ENCODE peak calls at places on chromosomes 12 and 14, in four cellular contexts. T, G, S and U are unnamed samples.

GRCh38 chr12:27865421-27865820 is 85.4 kb upstream of the MANSC4 start:
- DNase-seq in T (no peak), G (no peak), S (no peak), U (no peak)

GRCh38 chr12:47730341-47730744 is 5.1 kb upstream of the ENDOU start:
- DNase-seq in T (no peak), G (no peak), S (no peak), U (no peak)

GRCh38 chr14:33280646-33281045 is 342.0 kb downstream of the NPAS3 start:
- DNase-seq in T (no peak), G (no peak), S (no peak), U (no peak)

GRCh38 chr14:74616996-74617700 is 5.1 kb upstream of the LTBP2 start:
- DNase-seq in T (no peak), G (no peak), S (no peak), U (no peak)

GRCh38 chr14:29390046-29390841 is 537.4 kb downstream of the PRKD1 start:
- DNase-seq in T (no peak), G (no peak), S (no peak), U (no peak)

GRCh38 chr14:55220230-55220629 is 28.8 kb upstream of the DLGAP5 start:
- DNase-seq in T (no peak), G (no peak), S (no peak), U (no peak)

GRCh38 chr12:120007272-120007671 is 18.2 kb downstream of the BICDL1 start:
- DNase-seq in T (no peak), G (no peak), S (no peak), U (no peak)

GRCh38 chr14:45526715-45527549 is 273.9 kb upstream of the MIS18BP1 start:
- DNase-seq in T (peak; percentile 51), G (no peak), S (peak; percentile 73), U (peak; percentile 21)

GRCh38 chr12:99130808-99131538 is 485.9 kb downstream of the APAF1 start:
- DNase-seq in T (no peak), G (no peak), S (no peak), U (no peak)

GRCh38 chr14:29637406-29637805 is 290.2 kb downstream of the PRKD1 start:
- DNase-seq in T (no peak), G (no peak), S (no peak), U (no peak)

GRCh38 chr12:119008691-119009221 is 27.4 kb downstream of the SRRM4 start:
- DNase-seq in T (peak; percentile 18), G (no peak), S (peak; percentile 52), U (peak; percentile 74)

GRCh38 chr12:25692115-25693035 is 139.3 kb upstream of the LMNTD1 start:
- DNase-seq in T (no peak), G (no peak), S (no peak), U (no peak)

GRCh38 chr14:59566725-59567124 is 9.9 kb downstream of the CCDC175 start:
- DNase-seq in T (no peak), G (no peak), S (no peak), U (no peak)

GRCh38 chr12:123782997-123783792 is 21.1 kb downstream of the DNAH10 start:
- DNase-seq in T (no peak), G (no peak), S (no peak), U (no peak)

GRCh38 chr12:130977046-130977758 is 23.5 kb downstream of the ADGRD1 start:
- DNase-seq in T (no peak), G (no peak), S (no peak), U (no peak)

GRCh38 chr14:51447411-51447810 is 204.3 kb upstream of the FRMD6 start:
- DNase-seq in T (no peak), G (no peak), S (no peak), U (no peak)

GRCh38 chr12:6827982-6828670 is at the start of gene P3H3:
- DNase-seq in T (peak; percentile 53), G (peak; percentile 50), S (peak; percentile 76), U (peak; percentile 84)

GRCh38 chr12:127280393-127281275 is 986.3 kb upstream of the TMEM132C start:
- DNase-seq in T (peak; percentile 74), G (peak; percentile 86), S (peak; percentile 99), U (peak; percentile 33)

GRCh38 chr12:128076188-128076587 is 190.8 kb upstream of the TMEM132C start:
- DNase-seq in T (no peak), G (no peak), S (no peak), U (no peak)

GRCh38 chr12:45276154-45276553 is 60.3 kb downstream of the ANO6 start:
- DNase-seq in T (no peak), G (no peak), S (no peak), U (no peak)

GRCh38 chr12:46676396-46676795 is 149.4 kb downstream of the SLC38A4 start:
- DNase-seq in T (no peak), G (no peak), S (no peak), U (no peak)

GRCh38 chr14:39374846-39375245 is 57.4 kb downstream of the FBXO33 start:
- DNase-seq in T (no peak), G (no peak), S (no peak), U (no peak)

GRCh38 chr12:53005215-53005985 is 856 bp upstream of the EIF4B start:
- DNase-seq in T (peak; percentile 42), G (no peak), S (peak; percentile 54), U (peak; percentile 30)

GRCh38 chr12:53005986-53006809 is at the start of gene EIF4B:
- DNase-seq in T (peak; percentile 100), G (peak; percentile 92), S (peak; percentile 97), U (peak; percentile 95)

GRCh38 chr12:53006810-53007742 is 820 bp downstream of the EIF4B start:
- DNase-seq in T (peak; percentile 76), G (peak; percentile 88), S (peak; percentile 77), U (peak; percentile 84)

GRCh38 chr12:53004178-53004577 is 2.1 kb upstream of the EIF4B start:
- DNase-seq in T (no peak), G (no peak), S (no peak), U (no peak)

GRCh38 chr12:53004582-53004981 is 1.7 kb upstream of the EIF4B start:
- DNase-seq in T (no peak), G (no peak), S (no peak), U (no peak)
- TF ChIP-seq TEAD4 in T (no peak), G (no peak), S (no peak), U (no peak)

DNA sequence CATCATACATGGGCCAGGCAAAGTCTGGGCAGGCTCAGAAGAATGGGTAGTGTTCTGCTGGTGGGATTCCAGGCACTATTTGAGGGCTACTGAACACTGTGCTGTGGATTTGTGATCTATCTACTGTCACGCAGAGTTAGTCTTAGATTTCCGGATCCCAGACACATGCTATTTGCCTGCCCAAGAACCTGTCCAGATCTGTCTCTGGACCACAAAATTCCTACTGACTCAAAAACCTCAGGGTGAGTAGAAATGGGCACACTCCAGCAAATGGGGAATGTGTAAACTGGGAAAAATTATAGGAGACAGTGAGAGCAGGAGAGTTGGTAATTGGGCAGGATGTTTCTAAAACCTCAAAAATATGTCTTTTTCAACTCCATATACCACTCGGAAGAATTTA is 129.9 kb downstream of the GALC start:
- DNase-seq in T (no peak), G (no peak), S (no peak), U (no peak)
- TF ChIP-seq TEAD4 in T (no peak), G (no peak), S (no peak), U (no peak)

GRCh38 chr12:84607170-84607569 is 305.4 kb downstream of the SLC6A15 start:
- DNase-seq in T (no peak), G (no peak), S (no peak), U (no peak)
- TF ChIP-seq TEAD4 in T (no peak), G (no peak), S (no peak), U (no peak)

DNA sequence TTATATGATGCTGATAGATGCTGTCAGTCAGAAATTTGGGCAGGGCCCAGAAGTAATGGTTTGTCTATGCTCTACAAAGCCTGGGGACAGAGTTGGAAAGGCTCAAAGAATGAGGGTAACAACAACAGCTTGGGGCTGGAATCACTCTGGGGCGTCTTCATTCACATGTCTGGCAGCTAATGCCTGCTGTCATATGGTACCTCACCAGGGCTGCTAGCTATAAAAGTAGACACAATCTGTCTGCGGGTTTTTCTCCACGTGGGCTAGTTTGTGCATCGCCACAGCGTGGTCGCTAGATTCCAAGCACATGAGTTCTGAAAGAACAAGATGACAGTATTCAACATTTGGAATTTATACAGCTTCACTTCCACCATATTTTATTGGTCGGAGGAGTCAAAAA is 176.5 kb downstream of the BMP4 start:
- DNase-seq in T (no peak), G (no peak), S (no peak), U (no peak)
- TF ChIP-seq TEAD4 in T (no peak), G (no peak), S (no peak), U (no peak)

GRCh38 chr14:76676539-76676938 is 84.7 kb upstream of the VASH1 start:
- DNase-seq in T (no peak), G (no peak), S (no peak), U (no peak)
- TF ChIP-seq TEAD4 in T (no peak), G (no peak), S (no peak), U (no peak)

GRCh38 chr14:24339284-24340151 is at the start of gene RIPK3:
- DNase-seq in T (peak; percentile 68), G (no peak), S (peak; percentile 77), U (no peak)
- TF ChIP-seq TEAD4 in T (no peak), G (no peak), S (no peak), U (no peak)

GRCh38 chr12:55789893-55790292 is 27.6 kb downstream of the SARNP start:
- DNase-seq in T (no peak), G (no peak), S (no peak), U (no peak)

GRCh38 chr12:55789171-55789570 is 28.4 kb downstream of the SARNP start:
- DNase-seq in T (no peak), G (no peak), S (no peak), U (no peak)
- TF ChIP-seq TEAD4 in T (no peak), G (no peak), S (no peak), U (no peak)

DNA sequence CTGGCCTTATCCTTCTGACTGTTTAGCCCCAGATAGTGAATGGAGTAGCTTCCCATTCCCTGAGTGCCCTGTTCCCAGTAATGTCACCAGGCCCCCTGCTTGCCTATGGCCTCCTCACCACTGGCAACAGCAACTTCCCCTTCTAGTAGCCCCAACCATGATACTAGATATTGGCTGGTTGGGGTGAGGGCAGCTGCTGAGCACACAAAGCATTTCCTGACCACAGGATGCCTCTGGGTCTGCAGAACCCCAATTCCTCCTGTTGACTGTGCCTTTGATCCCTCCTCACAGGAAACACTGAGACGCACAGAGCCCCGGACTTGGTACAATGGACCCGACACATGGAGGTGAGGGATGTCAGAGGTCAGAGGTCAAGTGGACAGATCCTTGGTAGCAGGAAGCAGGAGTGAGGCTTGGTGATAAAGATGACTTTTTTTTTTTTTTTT is 597 bp downstream of the SOAT2 start:
- DNase-seq in T (no peak), G (peak; percentile 30), S (no peak), U (no peak)
- TF ChIP-seq TEAD4 in T (no peak), G (no peak), S (no peak), U (no peak)

GRCh38 chr12:84315926-84316325 is 596.7 kb downstream of the SLC6A15 start:
- DNase-seq in T (no peak), G (no peak), S (no peak), U (no peak)
- TF ChIP-seq TEAD4 in T (no peak), G (no peak), S (no peak), U (no peak)